ENCODE peak calls at places on chromosomes 7 and 10, in eight cellular contexts. V is OCI-M1; M is CD4-positive, alpha-beta T cell; D is mesenchymal stem cell; T is left ventricle myocardium superior; B is fibroblast of the aortic adventitia; N is cardiac fibroblast; L is DMS79 treated with DMSO at 0.1 percent for 48 hours. Y is an unnamed sample.

GRCh38 chr7:95608344-95609173 is 12.2 kb upstream of the PDK4 start:
- DNase-seq in V (peak; percentile 100), M (no peak), D (peak; percentile 99), T (peak; percentile 95), B (peak; percentile 90), N (peak; percentile 96), L (peak; percentile 73), Y (peak; percentile 88)

GRCh38 chr7:131537581-131537980 is 18.8 kb downstream of the PODXL start:
- DNase-seq in V (no peak), M (no peak), D (no peak), T (no peak), B (peak; percentile 76), N (no peak), L (no peak), Y (no peak)

GRCh38 chr10:12350167-12350872 is 973 bp downstream of the CAMK1D start:
- DNase-seq in V (peak; percentile 53), M (peak; percentile 40), D (peak; percentile 71), T (peak; percentile 58), B (peak; percentile 49), N (peak; percentile 39), L (peak; percentile 19), Y (peak; percentile 81)

GRCh38 chr7:50564630-50565558 is at the start of gene DDC:
- DNase-seq in V (no peak), M (no peak), D (no peak), T (no peak), B (no peak), N (no peak), L (no peak), Y (no peak)

GRCh38 chr7:26193432-26194206 is 6.9 kb downstream of the HNRNPA2B1 start:
- DNase-seq in V (no peak), M (no peak), D (no peak), T (no peak), B (no peak), N (no peak), L (no peak), Y (no peak)

GRCh38 chr7:27242580-27243339 is at the start of gene EVX1:
- DNase-seq in V (no peak), M (peak; percentile 60), D (peak; percentile 17), T (no peak), B (no peak), N (peak; percentile 5), L (peak; percentile 77), Y (no peak)

GRCh38 chr10:132559538-132559937 is 22.0 kb downstream of the INPP5A start:
- DNase-seq in V (no peak), M (no peak), D (no peak), T (no peak), B (no peak), N (no peak), L (no peak), Y (no peak)

GRCh38 chr10:72009430-72010081 is 45.4 kb downstream of the CHST3 start:
- DNase-seq in V (no peak), M (no peak), D (peak; percentile 99), T (peak; percentile 89), B (peak; percentile 99), N (peak; percentile 98), L (peak; percentile 6), Y (no peak)

GRCh38 chr7:103031781-103032180 is 42.8 kb downstream of the FBXL13 start:
- DNase-seq in V (no peak), M (no peak), D (peak; percentile 3), T (no peak), B (peak; percentile 9), N (peak; percentile 23), L (no peak), Y (no peak)

GRCh38 chr7:110522751-110523200 is 568.2 kb upstream of the LRRN3 start:
- DNase-seq in V (no peak), M (no peak), D (peak; percentile 80), T (no peak), B (no peak), N (no peak), L (no peak), Y (no peak)

GRCh38 chr10:56370217-56371113 is 9.4 kb upstream of the ZWINT start:
- DNase-seq in V (peak; percentile 82), M (no peak), D (peak; percentile 8), T (no peak), B (no peak), N (peak; percentile 24), L (no peak), Y (no peak)

GRCh38 chr7:47361746-47362215 is 220.1 kb downstream of the TNS3 start:
- DNase-seq in V (no peak), M (no peak), D (peak; percentile 36), T (peak; percentile 74), B (peak; percentile 97), N (peak; percentile 89), L (no peak), Y (no peak)

GRCh38 chr7:44884553-44885393 is 557 bp downstream of the PURB start:
- DNase-seq in V (peak; percentile 21), M (peak; percentile 51), D (peak; percentile 77), T (peak; percentile 79), B (peak; percentile 65), N (peak; percentile 77), L (peak; percentile 50), Y (peak; percentile 35)

GRCh38 chr7:140035400-140036223 is 27.1 kb downstream of the PARP12 start:
- DNase-seq in V (no peak), M (no peak), D (peak; percentile 34), T (no peak), B (peak; percentile 65), N (peak; percentile 90), L (no peak), Y (no peak)

GRCh38 chr10:29811751-29812427 is 177.1 kb upstream of the SVIL start:
- DNase-seq in V (peak; percentile 11), M (peak; percentile 1), D (peak; percentile 94), T (no peak), B (peak; percentile 98), N (peak; percentile 92), L (no peak), Y (no peak)

GRCh38 chr7:6272481-6273323 is at the start of gene CYTH3:
- DNase-seq in V (peak; percentile 81), M (peak; percentile 82), D (peak; percentile 73), T (peak; percentile 89), B (peak; percentile 67), N (peak; percentile 73), L (peak; percentile 55), Y (peak; percentile 81)

GRCh38 chr10:93452143-93452542 is 30.0 kb downstream of the MYOF start:
- DNase-seq in V (no peak), M (no peak), D (no peak), T (no peak), B (no peak), N (no peak), L (no peak), Y (no peak)

GRCh38 chr7:75584385-75584784 is 92.3 kb downstream of the SPDYE5 start:
- DNase-seq in V (no peak), M (no peak), D (no peak), T (no peak), B (no peak), N (no peak), L (no peak), Y (no peak)

GRCh38 chr10:99667108-99667751 is 7.9 kb downstream of the ENTPD7 start:
- DNase-seq in V (peak; percentile 78), M (no peak), D (peak; percentile 89), T (no peak), B (peak; percentile 71), N (peak; percentile 78), L (no peak), Y (no peak)

GRCh38 chr7:1762238-1762945 is 92.3 kb downstream of the ELFN1 start:
- DNase-seq in V (no peak), M (no peak), D (no peak), T (no peak), B (no peak), N (no peak), L (no peak), Y (no peak)

GRCh38 chr10:3542185-3542611 is 242.8 kb downstream of the KLF6 start:
- DNase-seq in V (no peak), M (no peak), D (peak; percentile 59), T (no peak), B (peak; percentile 96), N (peak; percentile 83), L (no peak), Y (no peak)